ENCODE peak calls at places on chromosomes 6 and 20, in six cellular contexts. One of them, this sample, is unnamed. For H3K4me1 and H3K27me3, the result is how much of the 10 kb centered on the place peaks cover.

GRCh38 chr6:121780325-121781313 is 345.2 kb downstream of the GJA1 start:
- DNase-seq in upper lobe of right lung: peak
- DNase-seq in hepatocyte: peak
- DNase-seq in CD8-positive, alpha-beta memory T cell: no peak
- DNase-seq in HepG2: no peak
- DNase-seq in cardiac muscle cell: peak
- DNase-seq in this sample: no peak

GRCh38 chr6:119181046-119181445 is 102.6 kb upstream of the FAM184A start:
- DNase-seq in HepG2: no peak
- DNase-seq in upper lobe of right lung: no peak
- DNase-seq in CD8-positive, alpha-beta memory T cell: no peak
- DNase-seq in hepatocyte: no peak
- DNase-seq in cardiac muscle cell: no peak
- DNase-seq in this sample: no peak

GRCh38 chr6:12103158-12103557 is 91.0 kb downstream of the HIVEP1 start:
- DNase-seq in cardiac muscle cell: peak
- DNase-seq in CD8-positive, alpha-beta memory T cell: no peak
- DNase-seq in upper lobe of right lung: no peak
- DNase-seq in HepG2: no peak
- DNase-seq in hepatocyte: no peak
- DNase-seq in this sample: no peak

GRCh38 chr6:116667620-116668019 is 946 bp downstream of the ZUP1 start:
- DNase-seq in CD8-positive, alpha-beta memory T cell: no peak
- DNase-seq in hepatocyte: no peak
- DNase-seq in cardiac muscle cell: no peak
- DNase-seq in upper lobe of right lung: no peak
- DNase-seq in HepG2: no peak
- DNase-seq in this sample: no peak

GRCh38 chr6:87945181-87945580 is 102.5 kb upstream of the SPACA1 start:
- DNase-seq in upper lobe of right lung: no peak
- DNase-seq in HepG2: no peak
- DNase-seq in CD8-positive, alpha-beta memory T cell: no peak
- DNase-seq in cardiac muscle cell: no peak
- DNase-seq in hepatocyte: peak
- DNase-seq in this sample: no peak

GRCh38 chr6:49550413-49551125 is at the start of gene C6orf141:
- DNase-seq in upper lobe of right lung: peak
- DNase-seq in CD8-positive, alpha-beta memory T cell: no peak
- DNase-seq in HepG2: no peak
- DNase-seq in cardiac muscle cell: peak
- DNase-seq in hepatocyte: peak
- DNase-seq in this sample: peak

GRCh38 chr6:92777146-92777740 is 642.1 kb downstream of the EPHA7 start:
- DNase-seq in upper lobe of right lung: no peak
- DNase-seq in hepatocyte: peak
- DNase-seq in cardiac muscle cell: peak
- DNase-seq in CD8-positive, alpha-beta memory T cell: no peak
- DNase-seq in HepG2: peak
- DNase-seq in this sample: no peak

GRCh38 chr20:32326507-32326851 is 31.7 kb upstream of the ASXL1 start:
- DNase-seq in hepatocyte: peak
- DNase-seq in cardiac muscle cell: no peak
- DNase-seq in upper lobe of right lung: no peak
- DNase-seq in HepG2: peak
- DNase-seq in CD8-positive, alpha-beta memory T cell: no peak
- DNase-seq in this sample: no peak

GRCh38 chr20:25056601-25057233 is 1.2 kb downstream of the ACSS1 start:
- DNase-seq in upper lobe of right lung: no peak
- DNase-seq in HepG2: no peak
- DNase-seq in hepatocyte: no peak
- DNase-seq in CD8-positive, alpha-beta memory T cell: no peak
- DNase-seq in cardiac muscle cell: peak
- DNase-seq in this sample: no peak

GRCh38 chr6:35370124-35370741 is 27.9 kb downstream of the PPARD start:
- DNase-seq in CD8-positive, alpha-beta memory T cell: no peak
- DNase-seq in hepatocyte: peak
- DNase-seq in HepG2: peak
- DNase-seq in upper lobe of right lung: peak
- DNase-seq in cardiac muscle cell: peak
- DNase-seq in this sample: no peak

GRCh38 chr6:70527071-70527737 is 39.5 kb upstream of the SDHAF4 start:
- DNase-seq in hepatocyte: no peak
- DNase-seq in CD8-positive, alpha-beta memory T cell: no peak
- DNase-seq in cardiac muscle cell: peak
- DNase-seq in upper lobe of right lung: no peak
- DNase-seq in HepG2: no peak
- DNase-seq in this sample: no peak

DNA sequence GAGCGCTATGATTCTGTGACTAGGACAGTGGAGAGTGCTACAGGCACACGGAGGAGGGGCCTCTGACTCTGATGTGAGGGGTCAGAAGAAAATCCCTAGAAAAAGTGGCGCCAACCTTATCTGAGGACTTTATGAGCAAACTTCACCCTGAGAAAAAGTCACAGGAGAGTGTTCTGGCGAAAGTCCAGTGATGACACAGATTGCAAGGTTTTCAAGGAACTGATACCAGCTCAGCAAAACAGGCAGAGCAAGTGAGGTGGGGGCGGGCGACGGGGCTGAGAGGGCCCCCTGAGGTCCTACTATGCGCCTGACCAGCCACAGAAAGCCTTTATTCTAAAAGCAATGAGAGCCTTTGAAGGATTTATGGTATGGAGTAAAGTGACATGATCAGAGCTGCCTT is 73.3 kb downstream of the SLC22A23 start:
- DNase-seq in cardiac muscle cell: peak
- DNase-seq in hepatocyte: peak
- DNase-seq in CD8-positive, alpha-beta memory T cell: no peak
- DNase-seq in HepG2: peak
- DNase-seq in upper lobe of right lung: no peak
- DNase-seq in this sample: no peak
- H3K4me1 ChIP-seq in cardiac muscle cell: under half
- H3K4me1 ChIP-seq in hepatocyte: half or more
- H3K4me1 ChIP-seq in CD8-positive, alpha-beta memory T cell: under half
- H3K4me1 ChIP-seq in HepG2: half or more
- H3K4me1 ChIP-seq in upper lobe of right lung: under half
- H3K4me1 ChIP-seq in this sample: under half

GRCh38 chr20:41001497-41001896 is 27.1 kb upstream of the TOP1 start:
- DNase-seq in upper lobe of right lung: no peak
- DNase-seq in hepatocyte: no peak
- DNase-seq in CD8-positive, alpha-beta memory T cell: no peak
- DNase-seq in HepG2: no peak
- DNase-seq in cardiac muscle cell: peak
- DNase-seq in this sample: no peak

GRCh38 chr20:41002842-41003142 is 25.8 kb upstream of the TOP1 start:
- DNase-seq in cardiac muscle cell: no peak
- DNase-seq in hepatocyte: no peak
- DNase-seq in HepG2: no peak
- DNase-seq in upper lobe of right lung: no peak
- DNase-seq in CD8-positive, alpha-beta memory T cell: no peak
- DNase-seq in this sample: no peak

GRCh38 chr20:40997116-40997515 is 31.5 kb upstream of the TOP1 start:
- DNase-seq in HepG2: no peak
- DNase-seq in cardiac muscle cell: no peak
- DNase-seq in hepatocyte: no peak
- DNase-seq in CD8-positive, alpha-beta memory T cell: no peak
- DNase-seq in upper lobe of right lung: no peak
- DNase-seq in this sample: no peak

GRCh38 chr20:41000628-41001027 is 28.0 kb upstream of the TOP1 start:
- DNase-seq in HepG2: no peak
- DNase-seq in upper lobe of right lung: no peak
- DNase-seq in CD8-positive, alpha-beta memory T cell: no peak
- DNase-seq in cardiac muscle cell: no peak
- DNase-seq in hepatocyte: no peak
- DNase-seq in this sample: no peak

GRCh38 chr20:40999841-41000240 is 28.8 kb upstream of the TOP1 start:
- DNase-seq in hepatocyte: no peak
- DNase-seq in CD8-positive, alpha-beta memory T cell: no peak
- DNase-seq in cardiac muscle cell: no peak
- DNase-seq in HepG2: no peak
- DNase-seq in upper lobe of right lung: no peak
- DNase-seq in this sample: no peak
- H3K4me3 ChIP-seq in hepatocyte: no peak
- H3K4me3 ChIP-seq in CD8-positive, alpha-beta memory T cell: no peak
- H3K4me3 ChIP-seq in cardiac muscle cell: no peak
- H3K4me3 ChIP-seq in HepG2: no peak
- H3K4me3 ChIP-seq in upper lobe of right lung: no peak
- H3K4me3 ChIP-seq in this sample: no peak

GRCh38 chr6:138157986-138158638 is 3.6 kb upstream of the ARFGEF3 start:
- DNase-seq in HepG2: no peak
- DNase-seq in upper lobe of right lung: no peak
- DNase-seq in cardiac muscle cell: peak
- DNase-seq in hepatocyte: peak
- DNase-seq in CD8-positive, alpha-beta memory T cell: no peak
- DNase-seq in this sample: no peak

GRCh38 chr6:138161118-138161433 is 663 bp upstream of the ARFGEF3 start:
- DNase-seq in cardiac muscle cell: no peak
- DNase-seq in HepG2: no peak
- DNase-seq in upper lobe of right lung: no peak
- DNase-seq in CD8-positive, alpha-beta memory T cell: no peak
- DNase-seq in hepatocyte: no peak
- DNase-seq in this sample: no peak

GRCh38 chr6:138160329-138161117 is 1.2 kb upstream of the ARFGEF3 start:
- DNase-seq in HepG2: no peak
- DNase-seq in hepatocyte: no peak
- DNase-seq in upper lobe of right lung: no peak
- DNase-seq in CD8-positive, alpha-beta memory T cell: no peak
- DNase-seq in cardiac muscle cell: no peak
- DNase-seq in this sample: no peak

GRCh38 chr6:138159246-138159645 is 2.5 kb upstream of the ARFGEF3 start:
- DNase-seq in CD8-positive, alpha-beta memory T cell: no peak
- DNase-seq in HepG2: no peak
- DNase-seq in cardiac muscle cell: no peak
- DNase-seq in hepatocyte: no peak
- DNase-seq in upper lobe of right lung: no peak
- DNase-seq in this sample: no peak

GRCh38 chr6:138155443-138155842 is 6.3 kb upstream of the ARFGEF3 start:
- DNase-seq in cardiac muscle cell: no peak
- DNase-seq in HepG2: no peak
- DNase-seq in upper lobe of right lung: no peak
- DNase-seq in CD8-positive, alpha-beta memory T cell: no peak
- DNase-seq in hepatocyte: no peak
- DNase-seq in this sample: no peak
- H3K27me3 ChIP-seq in cardiac muscle cell: under half
- H3K27me3 ChIP-seq in HepG2: under half
- H3K27me3 ChIP-seq in upper lobe of right lung: under half
- H3K27me3 ChIP-seq in CD8-positive, alpha-beta memory T cell: under half
- H3K27me3 ChIP-seq in hepatocyte: under half
- H3K27me3 ChIP-seq in this sample: under half

DNA sequence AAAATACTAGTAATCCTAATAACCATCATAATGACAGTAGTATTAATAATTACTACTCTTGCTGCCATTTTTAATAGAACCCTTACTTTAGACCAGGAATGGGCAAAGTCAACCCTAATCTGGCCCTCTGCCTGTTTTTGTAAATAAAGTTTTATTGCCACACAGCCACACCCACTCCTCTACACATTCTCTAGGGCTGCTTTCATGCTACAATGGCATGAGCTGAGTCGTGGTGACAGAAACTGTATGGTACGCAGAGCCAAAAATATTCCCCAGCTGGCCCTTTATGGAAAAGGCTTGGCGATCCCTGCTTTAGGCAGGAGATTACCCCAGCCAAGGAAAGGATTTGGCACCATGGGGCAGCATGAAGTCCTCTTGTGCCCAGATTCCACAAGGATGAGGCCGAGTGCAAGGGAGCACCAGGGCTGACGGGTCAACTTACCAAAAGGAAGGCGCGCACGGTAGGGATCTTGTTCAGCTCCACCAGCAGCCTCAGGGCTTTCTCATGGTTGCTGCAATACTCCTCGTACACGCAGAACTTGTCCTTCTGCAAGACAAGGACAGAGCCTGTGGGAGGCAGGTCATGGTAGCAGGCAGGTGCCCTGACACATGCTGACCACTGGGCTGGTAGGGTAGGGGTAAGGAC is 93.6 kb downstream of the PREX1 start:
- DNase-seq in CD8-positive, alpha-beta memory T cell: no peak
- DNase-seq in HepG2: no peak
- DNase-seq in hepatocyte: no peak
- DNase-seq in upper lobe of right lung: no peak
- DNase-seq in cardiac muscle cell: no peak
- DNase-seq in this sample: no peak
- H3K4me1 ChIP-seq in CD8-positive, alpha-beta memory T cell: under half
- H3K4me1 ChIP-seq in HepG2: under half
- H3K4me1 ChIP-seq in hepatocyte: under half
- H3K4me1 ChIP-seq in upper lobe of right lung: under half
- H3K4me1 ChIP-seq in cardiac muscle cell: under half
- H3K4me1 ChIP-seq in this sample: under half

DNA sequence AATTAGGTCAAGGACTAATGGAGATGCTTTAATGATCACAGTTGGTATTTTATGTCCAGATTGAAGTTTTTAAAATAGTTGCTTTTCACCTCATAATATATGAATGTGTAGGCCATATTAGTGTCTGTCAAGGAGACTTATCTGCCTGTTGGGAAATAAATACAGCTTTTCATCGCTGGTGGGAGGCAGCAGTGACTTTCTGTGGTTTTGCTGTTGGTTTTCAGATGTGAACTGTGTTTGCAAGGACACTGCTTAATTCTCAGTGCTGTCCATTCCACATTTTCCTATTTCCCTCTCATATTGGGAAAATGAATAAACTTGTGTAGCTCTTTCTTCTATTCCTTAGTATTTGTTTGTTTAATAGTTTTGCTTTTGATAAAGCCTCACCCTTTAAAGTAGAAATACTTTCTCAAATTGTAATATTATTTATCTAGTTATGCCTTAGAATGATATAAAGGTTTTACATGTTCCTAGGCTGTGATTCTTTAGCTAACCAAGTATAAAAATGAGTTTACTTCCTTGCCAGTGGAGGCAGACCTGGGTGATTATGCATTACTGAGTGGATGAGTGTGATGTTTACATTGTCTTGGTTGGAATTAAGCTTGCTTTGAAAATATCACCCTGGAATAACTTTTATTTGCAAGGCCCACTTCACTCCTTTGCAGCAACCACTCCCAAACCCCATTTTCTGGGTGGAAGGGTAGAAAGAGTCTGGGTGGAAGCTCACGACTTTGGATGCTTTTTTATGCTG is 3.3 kb downstream of the PLCB4 start:
- DNase-seq in hepatocyte: no peak
- DNase-seq in CD8-positive, alpha-beta memory T cell: no peak
- DNase-seq in cardiac muscle cell: peak
- DNase-seq in HepG2: no peak
- DNase-seq in upper lobe of right lung: no peak
- DNase-seq in this sample: no peak
- H3K4me3 ChIP-seq in hepatocyte: no peak
- H3K4me3 ChIP-seq in CD8-positive, alpha-beta memory T cell: no peak
- H3K4me3 ChIP-seq in cardiac muscle cell: no peak
- H3K4me3 ChIP-seq in HepG2: no peak
- H3K4me3 ChIP-seq in upper lobe of right lung: no peak
- H3K4me3 ChIP-seq in this sample: no peak

GRCh38 chr6:5998236-5998635 is 8.5 kb downstream of the NRN1 start:
- DNase-seq in CD8-positive, alpha-beta memory T cell: no peak
- DNase-seq in HepG2: no peak
- DNase-seq in cardiac muscle cell: no peak
- DNase-seq in hepatocyte: no peak
- DNase-seq in upper lobe of right lung: no peak
- DNase-seq in this sample: no peak
- H3K27me3 ChIP-seq in CD8-positive, alpha-beta memory T cell: half or more
- H3K27me3 ChIP-seq in HepG2: under half
- H3K27me3 ChIP-seq in cardiac muscle cell: half or more
- H3K27me3 ChIP-seq in hepatocyte: half or more
- H3K27me3 ChIP-seq in upper lobe of right lung: half or more
- H3K27me3 ChIP-seq in this sample: under half

This sample was measured in HAP-1.